ENCODE peak calls at places on chromosomes 11 and 22, in seven cellular contexts. X is NCI-H1048, V is GDM1, K is T-helper 1 cell, T is memory B cell, Z is AG10803, J is uterus. N is an unnamed sample.
A peak's percentile ranks its signal among the peaks of the same experiment; 100 is the strongest.

GRCh38 chr11:73655686-73656085 is 9.3 kb downstream of the PLEKHB1 start:
- DNase-seq in X (no peak), V (no peak), K (no peak), T (no peak), Z (no peak), J (no peak), N (no peak)

GRCh38 chr11:133388260-133388659 is 144.0 kb downstream of the OPCML start:
- DNase-seq in X (no peak), V (no peak), K (no peak), T (no peak), Z (no peak), J (no peak), N (no peak)

GRCh38 chr11:46275964-46276641 is 1.4 kb upstream of the CREB3L1 start:
- DNase-seq in X (no peak), V (no peak), K (no peak), T (no peak), Z (no peak), J (no peak), N (no peak)

GRCh38 chr22:38110863-38111852 is 674 bp upstream of the BAIAP2L2 start:
- DNase-seq in X (no peak), V (no peak), K (no peak), T (no peak), Z (peak; percentile 32), J (no peak), N (no peak)

GRCh38 chr22:17938484-17938924 is 85.9 kb downstream of the MICAL3 start:
- DNase-seq in X (no peak), V (no peak), K (no peak), T (no peak), Z (peak; percentile 47), J (peak; percentile 48), N (no peak)

GRCh38 chr11:124760205-124760652 is 1.9 kb downstream of the ESAM start:
- DNase-seq in X (no peak), V (no peak), K (no peak), T (peak; percentile 50), Z (no peak), J (no peak), N (no peak)

GRCh38 chr11:1220941-1221721 is 1.7 kb upstream of the MUC5B start:
- DNase-seq in X (no peak), V (no peak), K (no peak), T (no peak), Z (no peak), J (no peak), N (no peak)

GRCh38 chr11:1913271-1914060 is 6.0 kb upstream of the TNNT3 start:
- DNase-seq in X (no peak), V (no peak), K (no peak), T (no peak), Z (no peak), J (no peak), N (no peak)

GRCh38 chr11:113697075-113697474 is 9.0 kb downstream of the TMPRSS5 start:
- DNase-seq in X (no peak), V (no peak), K (no peak), T (no peak), Z (no peak), J (no peak), N (no peak)

GRCh38 chr11:56848105-56848809 is 99.8 kb upstream of the OR9G4 start:
- DNase-seq in X (no peak), V (no peak), K (no peak), T (no peak), Z (no peak), J (no peak), N (no peak)

GRCh38 chr11:75273989-75274391 is 33.4 kb downstream of the TPBGL start:
- DNase-seq in X (no peak), V (no peak), K (no peak), T (no peak), Z (no peak), J (no peak), N (no peak)

GRCh38 chr22:50604623-50605348 is 4.2 kb downstream of the MAPK8IP2 start:
- DNase-seq in X (no peak), V (no peak), K (no peak), T (no peak), Z (no peak), J (no peak), N (no peak)

GRCh38 chr11:110190885-110191284 is 97.7 kb downstream of the ZC3H12C start:
- DNase-seq in X (no peak), V (no peak), K (no peak), T (no peak), Z (no peak), J (no peak), N (no peak)

GRCh38 chr11:63951779-63952536 is 13.2 kb downstream of the NAA40 start:
- DNase-seq in X (no peak), V (no peak), K (no peak), T (no peak), Z (no peak), J (no peak), N (peak; percentile 6)

GRCh38 chr22:21683401-21683811 is 17.6 kb downstream of the PPIL2 start:
- DNase-seq in X (no peak), V (no peak), K (no peak), T (no peak), Z (no peak), J (no peak), N (no peak)

GRCh38 chr22:49142891-49143290 is 684.8 kb downstream of the BRD1 start:
- DNase-seq in X (no peak), V (no peak), K (no peak), T (no peak), Z (no peak), J (no peak), N (no peak)

GRCh38 chr11:47667135-47667534 is 24.8 kb upstream of the MTCH2 start:
- DNase-seq in X (no peak), V (no peak), K (no peak), T (no peak), Z (no peak), J (no peak), N (no peak)

GRCh38 chr11:127624455-127624854 is 623.9 kb upstream of the KIRREL3 start:
- DNase-seq in X (no peak), V (no peak), K (no peak), T (no peak), Z (no peak), J (no peak), N (no peak)

GRCh38 chr11:76048763-76049162 is 157.5 kb downstream of the WNT11 start:
- DNase-seq in X (no peak), V (peak; percentile 5), K (no peak), T (peak; percentile 30), Z (no peak), J (no peak), N (no peak)

GRCh38 chr11:57348636-57349323 is 10.6 kb downstream of the P2RX3 start:
- DNase-seq in X (no peak), V (no peak), K (no peak), T (no peak), Z (peak; percentile 7), J (no peak), N (no peak)

GRCh38 chr11:116808262-116809175 is 14.6 kb downstream of the APOA4 start:
- DNase-seq in X (no peak), V (no peak), K (no peak), T (no peak), Z (peak; percentile 47), J (no peak), N (peak; percentile 88)

GRCh38 chr11:2441171-2441570 is 3.1 kb downstream of the TRPM5 start:
- DNase-seq in X (no peak), V (no peak), K (no peak), T (no peak), Z (no peak), J (no peak), N (no peak)

GRCh38 chr11:112163875-112164521 is at the start of gene IL18:
- DNase-seq in X (no peak), V (peak; percentile 66), K (no peak), T (no peak), Z (no peak), J (no peak), N (peak; percentile 74)

GRCh38 chr11:69241075-69241740 is 52.7 kb upstream of the MYEOV start:
- DNase-seq in X (no peak), V (no peak), K (no peak), T (no peak), Z (no peak), J (no peak), N (no peak)

GRCh38 chr11:108221981-108222685 is at the start of gene NPAT:
- DNase-seq in X (no peak), V (no peak), K (peak; percentile 42), T (no peak), Z (no peak), J (no peak), N (no peak)

GRCh38 chr22:37843746-37844089 is 416 bp downstream of the ANKRD54 start:
- DNase-seq in X (no peak), V (peak; percentile 39), K (peak; percentile 53), T (no peak), Z (no peak), J (no peak), N (no peak)

GRCh38 chr22:45640291-45640940 is 31.2 kb upstream of the ATXN10 start:
- DNase-seq in X (no peak), V (peak; percentile 39), K (no peak), T (no peak), Z (no peak), J (no peak), N (no peak)

GRCh38 chr22:40233886-40234285 is 56.2 kb downstream of the TNRC6B start:
- DNase-seq in X (no peak), V (no peak), K (no peak), T (no peak), Z (no peak), J (no peak), N (no peak)

GRCh38 chr22:24968066-24968561 is 15.6 kb downstream of the KIAA1671 start:
- DNase-seq in X (no peak), V (no peak), K (no peak), T (no peak), Z (peak; percentile 32), J (no peak), N (peak; percentile 53)

GRCh38 chr22:46365166-46365624 is 29.7 kb downstream of the TRMU start:
- DNase-seq in X (no peak), V (no peak), K (no peak), T (no peak), Z (no peak), J (no peak), N (no peak)

GRCh38 chr11:561148-562003 is 606 bp downstream of the RASSF7 start:
- DNase-seq in X (no peak), V (peak; percentile 12), K (no peak), T (no peak), Z (peak; percentile 39), J (no peak), N (peak; percentile 57)

GRCh38 chr11:109960831-109961230 is 132.4 kb upstream of the ZC3H12C start:
- DNase-seq in X (no peak), V (no peak), K (no peak), T (no peak), Z (peak; percentile 96), J (no peak), N (peak; percentile 39)

GRCh38 chr11:16404781-16405180 is 48.4 kb upstream of the SOX6 start:
- DNase-seq in X (no peak), V (no peak), K (no peak), T (no peak), Z (no peak), J (no peak), N (no peak)

GRCh38 chr11:120004723-120005122 is 133.2 kb downstream of the TRIM29 start:
- DNase-seq in X (no peak), V (no peak), K (no peak), T (no peak), Z (no peak), J (no peak), N (peak; percentile 13)

N was measured in bronchial epithelial cell.